ENCODE peak calls at places on chromosomes 12 and 14, in nine cellular contexts. A, X, P, I, D, C, N, U and M are unnamed samples.

GRCh38 chr12:32446306-32447119 is 47.2 kb downstream of the FGD4 start:
- DNase-seq in N (no peak), C (no peak), P (no peak), D (no peak), I (no peak), X (no peak), U (no peak), A (no peak), M (no peak)

GRCh38 chr12:89947437-89948265 is 239.0 kb upstream of the ATP2B1 start:
- DNase-seq in C (no peak), U (peak), D (no peak), X (peak), P (peak), A (peak), N (no peak), I (peak), M (peak)

GRCh38 chr12:131721548-131721947 is 10.7 kb downstream of the SFSWAP start:
- DNase-seq in I (no peak), U (no peak), P (no peak), X (no peak), A (no peak), D (no peak), C (no peak), N (no peak), M (no peak)

GRCh38 chr12:46839964-46840363 is 14.2 kb upstream of the SLC38A4 start:
- DNase-seq in A (no peak), D (no peak), P (no peak), X (no peak), U (no peak), I (no peak), N (no peak), C (no peak), M (no peak)

GRCh38 chr14:75267141-75267601 is 11.5 kb upstream of the FOS start:
- DNase-seq in U (peak), N (no peak), X (peak), A (no peak), P (no peak), C (no peak), I (peak), D (no peak), M (peak)

GRCh38 chr12:8031872-8032241 is 659 bp upstream of the FOXJ2 start:
- DNase-seq in I (no peak), C (no peak), N (no peak), A (no peak), U (no peak), D (no peak), P (no peak), X (no peak), M (no peak)

GRCh38 chr12:12097821-12098688 is 27.3 kb downstream of the BCL2L14 start:
- DNase-seq in P (no peak), U (no peak), N (no peak), X (no peak), D (no peak), C (no peak), A (no peak), I (no peak), M (no peak)

GRCh38 chr12:47530050-47530449 is 175.8 kb downstream of the RPAP3 start:
- DNase-seq in D (no peak), C (no peak), N (no peak), X (no peak), P (no peak), I (no peak), A (no peak), U (no peak), M (no peak)

GRCh38 chr12:53975019-53975815 is 463 bp upstream of the HOTAIR start:
- DNase-seq in A (no peak), X (no peak), N (no peak), I (no peak), D (no peak), C (no peak), P (no peak), U (no peak), M (no peak)